ENCODE peak calls at places on chromosome 17, in eight cellular contexts. T is neural progenitor cell, U is GM23338, A is HCT116, Y is MM.1S, E is hepatocyte, G is OCI-LY7, X is GM23248. D is an unnamed sample.

GRCh38 chr17:9370464-9370863 is 205.2 kb downstream of the STX8 start:
- DNase-seq in E (no peak), X (peak; percentile 76), T (no peak), A (no peak), U (no peak), G (no peak), Y (no peak), D (no peak)

GRCh38 chr17:63621229-63621683 is 961 bp upstream of the MAP3K3 start:
- DNase-seq in T (no peak), Y (no peak), A (no peak), G (no peak), X (no peak), U (peak; percentile 88), E (no peak), D (no peak)

GRCh38 chr17:74922694-74923537 is at the start of gene USH1G:
- DNase-seq in X (no peak), G (no peak), A (no peak), U (peak; percentile 36), E (peak; percentile 32), T (peak; percentile 47), Y (no peak), D (peak; percentile 94)

GRCh38 chr17:42518046-42518754 is 17.8 kb upstream of the NAGLU start:
- DNase-seq in U (no peak), G (no peak), T (no peak), Y (no peak), A (peak; percentile 79), E (peak; percentile 84), X (peak; percentile 96), D (no peak)

GRCh38 chr17:17079336-17079735 is 37.1 kb downstream of the MPRIP start:
- DNase-seq in T (peak; percentile 59), X (no peak), A (no peak), E (no peak), U (no peak), Y (no peak), G (no peak), D (no peak)

GRCh38 chr17:1492249-1493206 is at the start of gene MYO1C:
- DNase-seq in X (no peak), U (peak; percentile 72), T (peak; percentile 48), A (no peak), E (no peak), G (no peak), Y (no peak), D (no peak)

GRCh38 chr17:7045492-7046126 is 1.7 kb upstream of the SLC16A11 start:
- DNase-seq in X (peak; percentile 81), E (peak; percentile 81), A (peak; percentile 67), T (peak; percentile 76), Y (peak; percentile 79), U (peak; percentile 76), G (peak; percentile 74), D (peak; percentile 53)

GRCh38 chr17:57622886-57623433 is 122.1 kb downstream of the CCDC182 start:
- DNase-seq in T (no peak), Y (no peak), U (no peak), X (peak; percentile 95), A (no peak), E (peak; percentile 74), G (peak; percentile 88), D (peak; percentile 82)

GRCh38 chr17:14845562-14846335 is 419.4 kb downstream of the PMP22 start:
- DNase-seq in E (no peak), T (no peak), U (no peak), G (no peak), X (peak; percentile 19), A (no peak), Y (no peak), D (no peak)
- TF ChIP-seq EZH2phosphoT487 in E (no peak), T (no peak), U (no peak), G (no peak), X (no peak), A (no peak), Y (no peak), D (no peak)

GRCh38 chr17:73711916-73712315 is 67.7 kb upstream of the SDK2 start:
- DNase-seq in U (no peak), T (no peak), G (peak; percentile 30), Y (no peak), E (no peak), A (no peak), X (no peak), D (no peak)

GRCh38 chr17:73713136-73713535 is 68.9 kb upstream of the SDK2 start:
- DNase-seq in X (no peak), T (peak; percentile 56), U (peak; percentile 59), A (no peak), E (no peak), Y (no peak), G (no peak), D (no peak)

GRCh38 chr17:73710095-73710592 is 65.9 kb upstream of the SDK2 start:
- DNase-seq in Y (peak; percentile 38), X (peak; percentile 52), T (peak; percentile 83), U (peak; percentile 90), G (peak; percentile 60), E (peak; percentile 81), A (peak; percentile 67), D (peak; percentile 81)

GRCh38 chr17:73707358-73707757 is 63.1 kb upstream of the SDK2 start:
- DNase-seq in G (no peak), U (no peak), E (no peak), Y (no peak), T (no peak), A (no peak), X (no peak), D (no peak)

GRCh38 chr17:73711184-73711583 is 66.9 kb upstream of the SDK2 start:
- DNase-seq in U (no peak), T (no peak), Y (peak; percentile 8), G (peak; percentile 94), A (no peak), X (no peak), E (no peak), D (no peak)
- TF ChIP-seq EZH2phosphoT487 in U (no peak), T (no peak), Y (no peak), G (no peak), A (no peak), X (no peak), E (no peak), D (no peak)

DNA sequence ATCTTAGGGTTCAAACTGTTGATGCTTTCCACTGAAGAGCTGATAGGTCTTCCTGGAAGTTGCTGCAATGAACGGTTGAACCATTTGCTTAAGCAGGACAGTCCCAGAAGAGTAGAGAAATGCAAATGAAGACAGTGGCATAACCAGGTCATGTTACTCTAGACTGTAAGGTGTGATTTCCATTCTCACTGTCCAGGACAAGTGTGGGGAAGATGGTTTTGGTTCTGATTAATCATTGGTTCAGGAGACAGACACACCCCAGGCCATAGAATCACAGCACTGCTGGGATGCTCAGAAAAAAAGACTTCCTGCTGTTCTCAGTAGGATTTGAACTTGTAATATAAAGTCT is 34.8 kb upstream of the XYLT2 start:
- DNase-seq in E (no peak), U (no peak), Y (no peak), G (no peak), T (no peak), A (no peak), X (no peak), D (no peak)
- TF ChIP-seq EZH2phosphoT487 in E (no peak), U (no peak), Y (no peak), G (no peak), T (no peak), A (no peak), X (no peak), D (no peak)

DNA sequence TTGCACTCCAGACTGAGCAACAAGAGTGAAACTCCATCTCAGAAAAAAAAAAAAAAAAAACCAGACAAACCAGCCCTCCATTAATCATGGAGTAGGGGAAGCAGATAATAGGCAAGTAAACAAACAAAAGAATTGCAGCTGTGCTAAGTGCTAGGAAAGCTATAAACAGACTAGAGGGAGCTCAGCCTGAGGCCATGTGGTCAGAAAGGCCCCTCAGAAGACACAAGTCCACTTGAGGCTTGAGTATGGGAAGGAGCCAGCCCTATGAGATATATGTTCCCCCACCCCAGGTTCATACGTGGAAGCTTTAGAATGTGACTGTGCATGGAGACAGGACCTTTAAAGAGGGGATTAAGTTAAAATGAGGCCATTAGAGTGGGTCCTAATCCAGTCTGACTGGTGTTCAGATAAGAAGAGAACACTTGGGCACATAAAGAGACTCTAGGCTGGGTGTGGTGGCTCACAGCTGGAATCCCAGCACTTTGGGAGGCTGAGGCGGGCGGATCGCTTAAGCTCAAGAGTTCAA is 132.6 kb upstream of the NOL11 start:
- DNase-seq in G (no peak), U (no peak), X (no peak), E (peak; percentile 44), T (no peak), Y (no peak), A (no peak), D (no peak)
- TF ChIP-seq EZH2phosphoT487 in G (no peak), U (no peak), X (no peak), E (no peak), T (no peak), Y (no peak), A (no peak), D (no peak)

D was measured in SK-N-SH.